ENCODE peak calls at places on chromosomes 13 and 19, in eight cellular contexts. Q, Y, B, O, T, D, S and U are unnamed samples.

GRCh38 chr19:56120371-56121179 is 520 bp downstream of the ZNF787 start:
- DNase-seq in Q (no peak), Y (peak), B (peak), O (peak), T (peak), D (no peak), S (peak), U (peak)

GRCh38 chr13:24053505-24054251 is 106.8 kb upstream of the SPATA13 start:
- DNase-seq in Q (no peak), Y (peak), B (peak), O (peak), T (peak), D (no peak), S (peak), U (peak)

GRCh38 chr19:57559008-57559403 is 657 bp downstream of the ZNF550 start:
- DNase-seq in Q (no peak), Y (no peak), B (peak), O (peak), T (no peak), D (no peak), S (peak), U (no peak)

GRCh38 chr19:44723299-44723951 is 24.5 kb downstream of the CEACAM16 start:
- DNase-seq in Q (no peak), Y (no peak), B (no peak), O (no peak), T (no peak), D (no peak), S (no peak), U (no peak)

GRCh38 chr13:59543418-59543817 is 620.3 kb downstream of the DIAPH3 start:
- DNase-seq in Q (no peak), Y (no peak), B (no peak), O (no peak), T (no peak), D (no peak), S (no peak), U (no peak)

GRCh38 chr13:26590951-26591350 is 33.5 kb downstream of the WASF3 start:
- DNase-seq in Q (no peak), Y (no peak), B (no peak), O (no peak), T (no peak), D (no peak), S (peak), U (no peak)

GRCh38 chr19:33449799-33450198 is 71.8 kb downstream of the PEPD start:
- DNase-seq in Q (peak), Y (no peak), B (no peak), O (no peak), T (no peak), D (no peak), S (no peak), U (no peak)

GRCh38 chr13:21058361-21058760 is 3.0 kb downstream of the LATS2 start:
- DNase-seq in Q (no peak), Y (no peak), B (no peak), O (no peak), T (no peak), D (no peak), S (peak), U (no peak)

GRCh38 chr13:79307866-79308298 is 98.2 kb downstream of the RBM26 start:
- DNase-seq in Q (no peak), Y (no peak), B (peak), O (no peak), T (no peak), D (no peak), S (peak), U (no peak)

GRCh38 chr19:7869453-7869909 is 4.7 kb downstream of the PRR36 start:
- DNase-seq in Q (peak), Y (peak), B (peak), O (peak), T (no peak), D (no peak), S (peak), U (peak)

GRCh38 chr19:45352914-45353796 is 12.6 kb downstream of the KLC3 start:
- DNase-seq in Q (peak), Y (no peak), B (no peak), O (no peak), T (no peak), D (no peak), S (no peak), U (no peak)

GRCh38 chr13:75745387-75745786 is 109.3 kb downstream of the LMO7 start:
- DNase-seq in Q (no peak), Y (no peak), B (no peak), O (no peak), T (no peak), D (no peak), S (no peak), U (no peak)

GRCh38 chr13:25980255-25980654 is 71.6 kb downstream of the SHISA2 start:
- DNase-seq in Q (no peak), Y (no peak), B (peak), O (peak), T (no peak), D (no peak), S (peak), U (no peak)

GRCh38 chr19:48171584-48172170 is 1.2 kb downstream of the ZSWIM9 start:
- DNase-seq in Q (no peak), Y (no peak), B (no peak), O (no peak), T (peak), D (no peak), S (no peak), U (no peak)

GRCh38 chr13:75319244-75319643 is 162.7 kb downstream of the TBC1D4 start:
- DNase-seq in Q (no peak), Y (no peak), B (no peak), O (no peak), T (no peak), D (no peak), S (peak), U (no peak)

GRCh38 chr13:98033277-98034247 is 80.1 kb downstream of the IPO5 start:
- DNase-seq in Q (no peak), Y (no peak), B (peak), O (peak), T (no peak), D (peak), S (peak), U (no peak)

GRCh38 chr19:31348416-31349159 is 648 bp downstream of the TSHZ3 start:
- DNase-seq in Q (no peak), Y (no peak), B (peak), O (peak), T (no peak), D (no peak), S (no peak), U (peak)